ENCODE peak calls at places on chromosomes 12 and 14, in five cellular contexts. One of them, this sample, is unnamed.

GRCh38 chr12:38555620-38556596 is 239.3 kb downstream of the ALG10B start:
- DNase-seq in fibroblast of mammary gland: peak; percentile 24
- DNase-seq in NCI-H1105 treated with DMSO at 0.1 percent for 48 hours: no peak
- DNase-seq in fibroblast of the conjunctiva: no peak
- DNase-seq in HS-5: no peak
- DNase-seq in this sample: no peak

GRCh38 chr14:89826581-89826980 is 127.9 kb downstream of the EFCAB11 start:
- DNase-seq in fibroblast of mammary gland: no peak
- DNase-seq in NCI-H1105 treated with DMSO at 0.1 percent for 48 hours: no peak
- DNase-seq in fibroblast of the conjunctiva: no peak
- DNase-seq in HS-5: no peak
- DNase-seq in this sample: no peak

GRCh38 chr12:11510671-11511070 is 115.3 kb upstream of the PRB2 start:
- DNase-seq in fibroblast of mammary gland: no peak
- DNase-seq in NCI-H1105 treated with DMSO at 0.1 percent for 48 hours: no peak
- DNase-seq in fibroblast of the conjunctiva: no peak
- DNase-seq in HS-5: no peak
- DNase-seq in this sample: no peak

GRCh38 chr14:77603654-77604270 is 12.7 kb downstream of the SPTLC2 start:
- DNase-seq in fibroblast of mammary gland: peak; percentile 39
- DNase-seq in NCI-H1105 treated with DMSO at 0.1 percent for 48 hours: no peak
- DNase-seq in fibroblast of the conjunctiva: no peak
- DNase-seq in HS-5: no peak
- DNase-seq in this sample: no peak

GRCh38 chr14:71933026-71933587 is 878 bp downstream of the RGS6 start:
- DNase-seq in fibroblast of mammary gland: no peak
- DNase-seq in NCI-H1105 treated with DMSO at 0.1 percent for 48 hours: peak; percentile 31
- DNase-seq in fibroblast of the conjunctiva: no peak
- DNase-seq in HS-5: no peak
- DNase-seq in this sample: no peak

GRCh38 chr12:111056618-111057521 is 136.5 kb upstream of the MYL2 start:
- DNase-seq in fibroblast of mammary gland: no peak
- DNase-seq in NCI-H1105 treated with DMSO at 0.1 percent for 48 hours: no peak
- DNase-seq in fibroblast of the conjunctiva: no peak
- DNase-seq in HS-5: no peak
- DNase-seq in this sample: peak; percentile 5

GRCh38 chr12:98456583-98457573 is 58.5 kb upstream of the TMPO start:
- DNase-seq in fibroblast of mammary gland: peak; percentile 30
- DNase-seq in NCI-H1105 treated with DMSO at 0.1 percent for 48 hours: no peak
- DNase-seq in fibroblast of the conjunctiva: no peak
- DNase-seq in HS-5: no peak
- DNase-seq in this sample: no peak

GRCh38 chr12:115078988-115079387 is 395.0 kb upstream of the TBX3 start:
- DNase-seq in fibroblast of mammary gland: no peak
- DNase-seq in NCI-H1105 treated with DMSO at 0.1 percent for 48 hours: no peak
- DNase-seq in fibroblast of the conjunctiva: no peak
- DNase-seq in HS-5: no peak
- DNase-seq in this sample: no peak

GRCh38 chr12:55659486-55660385 is 23.0 kb downstream of the OR10P1 start:
- DNase-seq in fibroblast of mammary gland: peak; percentile 74
- DNase-seq in NCI-H1105 treated with DMSO at 0.1 percent for 48 hours: no peak
- DNase-seq in fibroblast of the conjunctiva: no peak
- DNase-seq in HS-5: peak; percentile 9
- DNase-seq in this sample: no peak

GRCh38 chr12:131592972-131593371 is 117.9 kb upstream of the SFSWAP start:
- DNase-seq in fibroblast of mammary gland: no peak
- DNase-seq in NCI-H1105 treated with DMSO at 0.1 percent for 48 hours: no peak
- DNase-seq in fibroblast of the conjunctiva: no peak
- DNase-seq in HS-5: no peak
- DNase-seq in this sample: no peak

GRCh38 chr12:116244001-116244400 is 33.5 kb downstream of the MED13L start:
- DNase-seq in fibroblast of mammary gland: peak; percentile 27
- DNase-seq in NCI-H1105 treated with DMSO at 0.1 percent for 48 hours: no peak
- DNase-seq in fibroblast of the conjunctiva: no peak
- DNase-seq in HS-5: no peak
- DNase-seq in this sample: no peak